ENCODE peak calls at places on chromosomes 3 and 15, in five cellular contexts. M, T, D, S and Q are unnamed samples.

GRCh38 chr3:54433846-54434245 is 311.5 kb downstream of the CACNA2D3 start:
- DNase-seq in D (no peak), S (no peak), M (no peak), T (no peak), Q (no peak)

GRCh38 chr3:6528951-6529350 is 332.0 kb upstream of the GRM7 start:
- DNase-seq in D (no peak), S (no peak), M (no peak), T (no peak), Q (no peak)

GRCh38 chr3:102827386-102827785 is 392.6 kb downstream of the ZPLD1 start:
- DNase-seq in D (no peak), S (no peak), M (no peak), T (no peak), Q (no peak)

GRCh38 chr3:34212175-34212574 is 413.7 kb downstream of the PDCD6IP start:
- DNase-seq in D (no peak), M (no peak), T (no peak), S (no peak), Q (no peak)

GRCh38 chr15:31975446-31976229 is 54.7 kb upstream of the CHRNA7 start:
- DNase-seq in M (peak; percentile 30), S (no peak), T (no peak), D (no peak), Q (peak; percentile 19)

GRCh38 chr15:72231847-72232461 is 964 bp upstream of the PKM start:
- DNase-seq in T (peak; percentile 49), D (no peak), M (peak; percentile 69), S (peak; percentile 28), Q (peak; percentile 49)

GRCh38 chr3:53744351-53744750 is 101.9 kb downstream of the CHDH start:
- DNase-seq in D (no peak), S (no peak), M (peak; percentile 87), T (no peak), Q (peak; percentile 76)

GRCh38 chr15:40439461-40440299 is 1.1 kb upstream of the BAHD1 start:
- DNase-seq in D (peak; percentile 75), S (no peak), T (peak; percentile 47), M (no peak), Q (peak; percentile 24)

GRCh38 chr15:44550256-44550655 is 13.3 kb downstream of the EIF3J start:
- DNase-seq in M (no peak), S (no peak), D (no peak), T (no peak), Q (peak; percentile 10)

GRCh38 chr3:120705851-120706582 is 24.0 kb upstream of the HGD start:
- DNase-seq in S (no peak), D (no peak), T (no peak), M (no peak), Q (no peak)

GRCh38 chr3:29195055-29195454 is 85.8 kb upstream of the RBMS3 start:
- DNase-seq in T (no peak), M (no peak), D (no peak), S (no peak), Q (no peak)

GRCh38 chr15:92992712-92993111 is 92.6 kb downstream of the CHD2 start:
- DNase-seq in M (no peak), D (no peak), T (no peak), S (no peak), Q (no peak)

GRCh38 chr3:77489216-77489615 is 449.3 kb downstream of the ROBO2 start:
- DNase-seq in M (no peak), T (no peak), S (no peak), D (no peak), Q (no peak)